ENCODE peak calls at places on chromosomes 7 and 10, in eight cellular contexts. L, E, Z, K, D, I, A and F are unnamed samples.

GRCh38 chr10:119522747-119523426 is 19.6 kb downstream of the RGS10 start:
- DNase-seq in L (no peak), E (no peak), Z (no peak), K (no peak), D (no peak), I (peak), A (no peak), F (peak)

GRCh38 chr10:118793545-118793944 is 38.8 kb upstream of the CACUL1 start:
- DNase-seq in L (peak), E (no peak), Z (no peak), K (no peak), D (no peak), I (no peak), A (no peak), F (no peak)

GRCh38 chr7:124059375-124059774 is 26.5 kb upstream of the TMEM229A start:
- DNase-seq in L (no peak), E (no peak), Z (no peak), K (no peak), D (peak), I (no peak), A (no peak), F (no peak)

GRCh38 chr10:122112021-122112616 is 123.2 kb downstream of the TACC2 start:
- DNase-seq in L (peak), E (peak), Z (peak), K (no peak), D (no peak), I (no peak), A (no peak), F (peak)

GRCh38 chr10:31157125-31157983 is 125.7 kb upstream of the ZNF438 start:
- DNase-seq in L (no peak), E (no peak), Z (peak), K (no peak), D (no peak), I (peak), A (peak), F (peak)

GRCh38 chr10:124550305-124551034 is 88.8 kb downstream of the LHPP start:
- DNase-seq in L (no peak), E (no peak), Z (no peak), K (no peak), D (peak), I (no peak), A (no peak), F (no peak)

GRCh38 chr10:114767101-114767588 is 54.4 kb upstream of the FHIP2A start:
- DNase-seq in L (no peak), E (peak), Z (peak), K (no peak), D (no peak), I (peak), A (no peak), F (peak)

GRCh38 chr7:131342864-131343263 is 15.2 kb downstream of the MKLN1 start:
- DNase-seq in L (peak), E (no peak), Z (no peak), K (no peak), D (no peak), I (no peak), A (no peak), F (no peak)

GRCh38 chr10:35040761-35041501 is 49.2 kb downstream of the CUL2 start:
- DNase-seq in L (no peak), E (no peak), Z (peak), K (no peak), D (no peak), I (peak), A (peak), F (peak)

GRCh38 chr10:7481382-7481765 is 70.5 kb upstream of the SFMBT2 start:
- DNase-seq in L (no peak), E (no peak), Z (no peak), K (no peak), D (no peak), I (no peak), A (no peak), F (no peak)

GRCh38 chr10:27998178-27998953 is 513 bp downstream of the ODAD2 start:
- DNase-seq in L (peak), E (no peak), Z (peak), K (no peak), D (no peak), I (peak), A (peak), F (no peak)